ENCODE peak calls at places on chromosomes 4 and X, in seven cellular contexts. E is H1, W is A549, K is IMR-90, X is PC-3, J is hepatocyte, V is H9. Q is an unnamed sample. For H3K4me1, the result is how much of the 10 kb centered on the place peaks cover.

GRCh38 chrX:150361777-150362351 is 1.3 kb upstream of the MAMLD1 start:
- DNase-seq in E (peak), W (no peak), K (peak), X (peak), J (peak), V (peak), Q (peak)

GRCh38 chr4:101458914-101459313 is 111.6 kb upstream of the PPP3CA start:
- DNase-seq in E (no peak), W (no peak), K (peak), X (no peak), J (no peak), V (no peak), Q (no peak)

GRCh38 chr4:100420571-100420970 is 97.3 kb downstream of the EMCN start:
- DNase-seq in E (no peak), W (no peak), K (peak), X (peak), J (no peak), V (no peak), Q (no peak)

GRCh38 chr4:164136181-164136616 is 617.7 kb upstream of the SMIM31 start:
- DNase-seq in E (no peak), W (no peak), K (peak), X (no peak), J (peak), V (no peak), Q (peak)

GRCh38 chrX:71144651-71145050 is at the start of gene NLGN3:
- DNase-seq in E (peak), W (no peak), K (no peak), X (no peak), J (no peak), V (no peak), Q (no peak)

GRCh38 chr4:124334119-124334518 is 378.4 kb downstream of the ANKRD50 start:
- DNase-seq in E (no peak), W (peak), K (peak), X (peak), J (peak), V (no peak), Q (peak)

GRCh38 chr4:177448850-177449249 is 6.6 kb upstream of the AGA start:
- DNase-seq in E (no peak), W (no peak), K (peak), X (no peak), J (no peak), V (no peak), Q (peak)

GRCh38 chr4:64497526-64497925 is 88.3 kb upstream of the TECRL start:
- DNase-seq in E (no peak), W (no peak), K (no peak), X (peak), J (no peak), V (no peak), Q (no peak)

GRCh38 chr4:37671072-37671471 is 15.1 kb downstream of the RELL1 start:
- DNase-seq in E (no peak), W (no peak), K (no peak), X (no peak), J (no peak), V (no peak), Q (no peak)

GRCh38 chrX:19728083-19728648 is 159.2 kb downstream of the SH3KBP1 start:
- DNase-seq in E (no peak), W (no peak), K (no peak), X (no peak), J (no peak), V (no peak), Q (peak)

GRCh38 chrX:129462707-129463106 is 60.6 kb downstream of the SMARCA1 start:
- DNase-seq in E (no peak), W (peak), K (no peak), X (peak), J (no peak), V (no peak), Q (no peak)

DNA sequence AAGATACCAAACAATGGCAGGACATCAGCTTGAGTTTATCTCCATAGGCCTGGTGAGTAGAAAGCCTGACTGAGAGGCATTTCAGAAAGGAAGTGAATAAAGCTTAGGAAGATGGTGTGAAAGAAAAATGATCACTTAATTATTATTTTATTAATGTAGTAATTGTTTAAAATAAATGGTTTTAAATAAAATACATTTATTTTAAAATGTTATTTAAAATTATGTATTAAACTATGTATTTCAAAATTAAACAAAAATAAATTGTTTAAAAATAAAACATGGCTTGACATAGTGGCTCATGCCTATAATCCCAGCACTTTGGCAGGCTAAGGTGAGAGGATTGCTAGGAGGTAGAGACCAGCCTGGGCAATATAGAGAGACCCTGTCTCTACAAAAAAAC is 145.8 kb downstream of the IL15 start:
- DNase-seq in E (no peak), W (no peak), K (no peak), X (no peak), J (no peak), V (no peak), Q (no peak)
- H3K4me2 ChIP-seq in E (no peak), W (no peak), K (no peak), X (no peak), J (no peak), V (no peak), Q (no peak)

GRCh38 chrX:8967471-8967870 is 66.5 kb downstream of the FAM9B start:
- DNase-seq in E (no peak), W (no peak), K (no peak), X (no peak), J (no peak), V (no peak), Q (no peak)

DNA sequence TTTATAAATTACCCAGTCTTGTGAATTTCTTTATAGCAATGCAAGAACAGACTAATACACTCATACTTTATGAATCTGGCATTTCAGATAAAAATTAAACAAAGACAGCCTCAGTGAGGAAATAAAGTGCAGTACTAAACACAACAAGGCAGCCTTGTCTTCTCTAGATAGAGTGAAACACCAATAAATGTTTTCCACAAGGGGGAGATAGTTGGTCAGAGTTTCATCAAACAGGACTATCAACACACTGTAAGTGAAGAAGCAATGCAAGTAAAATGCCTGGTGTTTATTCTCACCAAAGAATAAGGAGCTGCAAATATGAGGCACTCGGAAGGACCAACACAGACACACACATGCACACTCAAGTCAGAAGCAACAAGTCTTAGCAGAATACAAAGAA is 62.8 kb downstream of the FAM9B start:
- DNase-seq in E (no peak), W (peak), K (peak), X (peak), J (peak), V (no peak), Q (peak)
- TF ChIP-seq CTCF in E (peak), W (peak), K (peak), X (peak), J (peak), V (peak), Q (peak)

GRCh38 chrX:100700809-100701208 is 31.1 kb downstream of the SYTL4 start:
- DNase-seq in E (no peak), W (no peak), K (no peak), X (no peak), J (no peak), V (no peak), Q (no peak)

GRCh38 chrX:100695991-100696390 is 35.9 kb downstream of the SYTL4 start:
- DNase-seq in E (no peak), W (no peak), K (peak), X (peak), J (no peak), V (no peak), Q (peak)

GRCh38 chrX:100695302-100695701 is 36.6 kb downstream of the SYTL4 start:
- DNase-seq in E (no peak), W (no peak), K (no peak), X (peak), J (no peak), V (no peak), Q (peak)

DNA sequence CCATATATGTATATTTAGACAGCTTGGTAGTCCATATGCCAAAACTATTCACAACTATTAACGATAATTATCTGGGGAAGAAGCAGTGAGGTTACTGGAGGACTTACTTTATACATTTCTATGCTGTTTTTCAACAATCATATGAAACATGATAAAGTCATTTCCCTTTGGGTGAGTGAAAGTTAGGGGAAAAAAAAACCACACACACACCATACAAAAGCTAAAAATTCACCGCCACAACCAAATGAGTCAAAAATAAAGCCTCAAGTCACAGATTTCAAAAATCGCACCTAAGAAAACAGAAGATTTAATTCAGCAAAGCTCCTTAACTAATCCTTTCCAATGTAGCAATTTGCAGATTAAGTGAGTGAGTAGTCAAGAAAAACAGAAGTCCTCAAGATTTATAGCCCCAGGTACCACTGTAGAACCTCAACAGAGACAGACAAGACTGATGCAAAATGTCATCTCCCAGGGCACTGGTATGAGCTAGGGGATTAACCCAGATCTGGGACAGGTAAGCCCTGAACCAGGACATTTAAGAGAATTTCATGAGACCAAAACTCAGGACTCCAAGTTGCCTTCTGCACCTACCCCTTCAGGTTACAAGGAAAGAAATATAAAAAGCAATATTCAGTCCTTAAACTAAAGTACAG is 35.1 kb downstream of the SYTL4 start:
- DNase-seq in E (no peak), W (no peak), K (no peak), X (no peak), J (no peak), V (no peak), Q (no peak)
- H3K4me1 ChIP-seq in E (under half), W (under half), K (under half), X (under half), J (under half), V (under half), Q (under half)

GRCh38 chr4:24477919-24478318 is 106.4 kb downstream of the DHX15 start:
- DNase-seq in E (no peak), W (no peak), K (peak), X (peak), J (peak), V (peak), Q (no peak)
- H3K4me2 ChIP-seq in E (no peak), W (no peak), K (no peak), X (no peak), J (no peak), V (no peak), Q (no peak)

GRCh38 chr4:20251061-20251795 is 477 bp upstream of the SLIT2 start:
- DNase-seq in E (no peak), W (no peak), K (peak), X (peak), J (no peak), V (no peak), Q (no peak)

GRCh38 chr4:20252656-20253271 is 1.1 kb downstream of the SLIT2 start:
- DNase-seq in E (peak), W (no peak), K (peak), X (peak), J (peak), V (peak), Q (no peak)

GRCh38 chr4:20253799-20254409 is 2.2 kb downstream of the SLIT2 start:
- DNase-seq in E (peak), W (no peak), K (peak), X (peak), J (peak), V (peak), Q (no peak)

GRCh38 chr4:20253272-20253798 is 1.6 kb downstream of the SLIT2 start:
- DNase-seq in E (no peak), W (no peak), K (peak), X (no peak), J (no peak), V (no peak), Q (no peak)

GRCh38 chr4:20251796-20252655 is at the start of gene SLIT2:
- DNase-seq in E (peak), W (peak), K (peak), X (peak), J (peak), V (peak), Q (peak)
- TF ChIP-seq CTCF in E (no peak), W (no peak), K (no peak), X (no peak), J (no peak), V (no peak), Q (no peak)

Q was measured in mammary epithelial cell.